ENCODE peak calls at places on chromosomes 2 and 18, in nine cellular contexts. W is MM.1S; H is cardiac muscle cell; Y is EL; F is stimulated activated CD4-positive, alpha-beta T cell treated with anti-CD3 and anti-CD28 coated beads, Interleukin-1b, Interleukin-23, amount 100 ng/mL, for 1 hour; O is neuronal stem cell; S is GM19239; R is KG1; L is naive thymus-derived CD4-positive, alpha-beta T cell. M is an unnamed sample.

GRCh38 chr2:5693288-5694015 is 1.3 kb downstream of the SOX11 start:
- DNase-seq in W (no peak), Y (no peak), L (no peak), F (no peak), S (no peak), O (no peak), R (no peak), H (peak), M (no peak)

GRCh38 chr2:14524041-14524802 is 108.3 kb upstream of the LRATD1 start:
- DNase-seq in R (no peak), O (no peak), Y (peak), F (no peak), L (no peak), W (no peak), H (no peak), S (no peak), M (no peak)

GRCh38 chr2:97936199-97936598 is 59.5 kb downstream of the TMEM131 start:
- DNase-seq in L (no peak), R (no peak), Y (no peak), W (peak), H (peak), S (no peak), O (peak), F (no peak), M (no peak)

GRCh38 chr18:34709104-34709503 is 994 bp upstream of the DTNA start:
- DNase-seq in F (no peak), W (no peak), L (no peak), O (no peak), Y (peak), R (no peak), H (no peak), S (no peak), M (peak)

GRCh38 chr18:67935638-67936037 is 419.1 kb upstream of the DSEL start:
- DNase-seq in W (no peak), F (no peak), S (no peak), Y (no peak), O (no peak), R (no peak), H (no peak), L (no peak), M (no peak)

GRCh38 chr2:170816499-170817246 is at the start of gene GAD1:
- DNase-seq in S (no peak), F (peak), L (peak), O (peak), R (peak), H (peak), Y (peak), W (peak), M (peak)

GRCh38 chr2:158181171-158181570 is 79.5 kb downstream of the UPP2 start:
- DNase-seq in L (no peak), O (no peak), R (no peak), Y (no peak), W (no peak), F (no peak), H (no peak), S (no peak), M (no peak)

GRCh38 chr18:60277855-60278480 is 94.6 kb downstream of the MC4R start:
- DNase-seq in Y (peak), F (no peak), S (no peak), R (no peak), W (no peak), O (no peak), H (no peak), L (no peak), M (no peak)

GRCh38 chr2:117834992-117835391 is 20.5 kb downstream of the DDX18 start:
- DNase-seq in F (no peak), W (no peak), H (no peak), R (no peak), O (no peak), S (no peak), Y (no peak), L (no peak), M (no peak)

GRCh38 chr2:118990757-118991545 is 49.0 kb downstream of the MARCO start:
- DNase-seq in R (no peak), S (no peak), O (no peak), W (no peak), L (no peak), F (no peak), Y (no peak), H (no peak), M (no peak)

GRCh38 chr2:235614176-235614860 is 120.5 kb downstream of the AGAP1 start:
- DNase-seq in W (peak), O (no peak), L (no peak), Y (no peak), H (no peak), S (no peak), R (no peak), F (no peak), M (no peak)

GRCh38 chr2:105641389-105641811 is 103.3 kb upstream of the NCK2 start:
- DNase-seq in F (no peak), W (no peak), R (no peak), H (no peak), L (no peak), S (no peak), Y (no peak), O (no peak), M (no peak)

GRCh38 chr2:181848356-181848876 is 43.1 kb upstream of the ITPRID2 start:
- DNase-seq in S (no peak), Y (no peak), L (no peak), F (no peak), W (no peak), R (peak), O (no peak), H (peak), M (no peak)

GRCh38 chr2:64192570-64193192 is 48.5 kb upstream of the PELI1 start:
- DNase-seq in F (no peak), L (no peak), Y (no peak), W (no peak), R (no peak), H (no peak), O (no peak), S (no peak), M (peak)